ENCODE peak calls at places on chromosomes 12 and 14, in four cellular contexts. U, A, X and R are unnamed samples.

GRCh38 chr12:117472983-117473382 is 111.6 kb upstream of the NOS1 start:
- DNase-seq in X (no peak), A (peak; percentile 50), U (no peak), R (no peak)

GRCh38 chr14:54343276-54344121 is 53.3 kb upstream of the CDKN3 start:
- DNase-seq in X (no peak), U (no peak), A (no peak), R (no peak)

GRCh38 chr14:53542692-53543091 is 389.6 kb upstream of the DDHD1 start:
- DNase-seq in U (no peak), A (peak; percentile 47), X (no peak), R (no peak)

GRCh38 chr12:95672166-95672565 is 118.4 kb downstream of the NTN4 start:
- DNase-seq in U (no peak), X (no peak), A (no peak), R (no peak)

GRCh38 chr12:54497883-54498282 is 331 bp downstream of the NCKAP1L start:
- DNase-seq in X (no peak), U (no peak), A (no peak), R (no peak)

GRCh38 chr12:109736552-109737108 is 23.0 kb downstream of the FAM222A start:
- DNase-seq in A (peak; percentile 32), X (no peak), U (no peak), R (no peak)

GRCh38 chr12:55780695-55781094 is 36.8 kb downstream of the SARNP start:
- DNase-seq in U (no peak), X (no peak), A (no peak), R (no peak)

GRCh38 chr14:67766035-67766680 is 50.2 kb downstream of the ZFYVE26 start:
- DNase-seq in X (no peak), U (no peak), A (peak; percentile 12), R (no peak)

GRCh38 chr14:68884031-68885030 is 91.5 kb upstream of the ZFP36L1 start:
- DNase-seq in A (peak; percentile 87), U (no peak), X (no peak), R (no peak)

GRCh38 chr12:87405918-87406317 is 623.3 kb downstream of the C12orf50 start:
- DNase-seq in X (no peak), U (no peak), A (no peak), R (no peak)

GRCh38 chr12:8742501-8742900 is 44.7 kb downstream of the RIMKLB start:
- DNase-seq in A (peak; percentile 9), X (no peak), U (no peak), R (no peak)

GRCh38 chr14:71591929-71592328 is 340.3 kb upstream of the RGS6 start:
- DNase-seq in A (no peak), U (no peak), X (no peak), R (peak; percentile 7)

GRCh38 chr12:91432079-91432478 is 249.5 kb upstream of the DCN start:
- DNase-seq in A (no peak), X (no peak), U (no peak), R (no peak)

GRCh38 chr12:31309279-31309678 is 16.7 kb downstream of the SINHCAF start:
- DNase-seq in U (no peak), X (no peak), A (no peak), R (no peak)

GRCh38 chr12:20505056-20505455 is 136.7 kb downstream of the PDE3A start:
- DNase-seq in U (no peak), A (no peak), X (no peak), R (no peak)

GRCh38 chr12:80472912-80473500 is 29.0 kb downstream of the PTPRQ start:
- DNase-seq in U (no peak), A (peak; percentile 79), X (no peak), R (peak; percentile 1)

GRCh38 chr12:19015285-19015684 is 114.2 kb upstream of the PLEKHA5 start:
- DNase-seq in X (no peak), A (no peak), U (no peak), R (no peak)

GRCh38 chr12:117968084-117968789 is 553 bp downstream of the KSR2 start:
- DNase-seq in A (no peak), X (no peak), U (no peak), R (no peak)

GRCh38 chr12:15583804-15584203 is 205.4 kb downstream of the EPS8 start:
- DNase-seq in X (no peak), A (no peak), U (no peak), R (no peak)